ENCODE peak calls at places on chromosomes 3 and 15, in four cellular contexts. S, Y, E and Z are unnamed samples.
A peak's percentile ranks its signal among the peaks of the same experiment; 100 is the strongest.

GRCh38 chr3:73622135-73622534 is 2.6 kb downstream of the PDZRN3 start:
- DNase-seq in S (no peak), Y (peak; percentile 78), E (peak; percentile 11), Z (no peak)

GRCh38 chr15:78405336-78405924 is 32.6 kb upstream of the IREB2 start:
- DNase-seq in S (no peak), Y (no peak), E (no peak), Z (no peak)

GRCh38 chr3:141323936-141324704 is 44.2 kb upstream of the ZBTB38 start:
- DNase-seq in S (no peak), Y (no peak), E (no peak), Z (no peak)

GRCh38 chr15:98740295-98740694 is 92.0 kb downstream of the IGF1R start:
- DNase-seq in S (no peak), Y (no peak), E (no peak), Z (no peak)

GRCh38 chr3:162332344-162332743 is 835.7 kb downstream of the OTOL1 start:
- DNase-seq in S (no peak), Y (no peak), E (no peak), Z (no peak)

GRCh38 chr3:14477311-14477935 is 62.7 kb downstream of the GRIP2 start:
- DNase-seq in S (no peak), Y (no peak), E (no peak), Z (no peak)

GRCh38 chr3:89223188-89223587 is 115.8 kb downstream of the EPHA3 start:
- DNase-seq in S (no peak), Y (no peak), E (no peak), Z (no peak)

GRCh38 chr3:183295211-183295610 is 42.2 kb downstream of the B3GNT5 start:
- DNase-seq in S (peak; percentile 61), Y (no peak), E (no peak), Z (peak; percentile 72)

GRCh38 chr15:25242166-25242879 is 196.5 kb downstream of the UBE3A start:
- DNase-seq in S (no peak), Y (no peak), E (peak; percentile 1), Z (no peak)

DNA sequence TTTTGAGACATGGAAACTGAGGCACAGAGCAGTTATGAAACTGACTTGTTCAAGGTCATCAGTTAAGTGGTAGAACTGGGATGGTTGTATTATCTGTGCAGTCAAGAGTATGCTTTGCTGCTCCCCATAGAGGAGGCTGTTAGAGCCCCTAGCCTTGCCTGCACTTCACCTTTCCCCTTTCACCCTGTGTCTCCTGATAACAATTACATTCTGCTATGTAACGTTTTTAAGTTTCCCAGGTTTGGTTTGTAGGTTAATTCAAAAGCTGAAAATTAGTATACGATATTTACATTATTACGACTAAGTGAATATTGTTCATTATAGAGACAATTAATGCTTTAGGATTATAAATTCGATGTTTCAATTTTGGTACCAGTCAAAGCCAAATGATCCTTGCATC is 89.9 kb downstream of the ECT2 start:
- DNase-seq in S (no peak), Y (no peak), E (no peak), Z (no peak)
- TF ChIP-seq CTCF in S (no peak), Y (no peak), E (no peak), Z (no peak)

GRCh38 chr15:69084404-69085030 is 70.0 kb downstream of the NOX5 start:
- DNase-seq in S (no peak), Y (no peak), E (no peak), Z (no peak)

GRCh38 chr15:69086427-69087205 is 72.1 kb downstream of the NOX5 start:
- DNase-seq in S (no peak), Y (no peak), E (no peak), Z (no peak)

GRCh38 chr15:69088300-69088965 is 72.0 kb upstream of the GLCE start:
- DNase-seq in S (no peak), Y (no peak), E (no peak), Z (no peak)

GRCh38 chr15:69087581-69087980 is 72.9 kb upstream of the GLCE start:
- DNase-seq in S (no peak), Y (no peak), E (no peak), Z (no peak)

DNA sequence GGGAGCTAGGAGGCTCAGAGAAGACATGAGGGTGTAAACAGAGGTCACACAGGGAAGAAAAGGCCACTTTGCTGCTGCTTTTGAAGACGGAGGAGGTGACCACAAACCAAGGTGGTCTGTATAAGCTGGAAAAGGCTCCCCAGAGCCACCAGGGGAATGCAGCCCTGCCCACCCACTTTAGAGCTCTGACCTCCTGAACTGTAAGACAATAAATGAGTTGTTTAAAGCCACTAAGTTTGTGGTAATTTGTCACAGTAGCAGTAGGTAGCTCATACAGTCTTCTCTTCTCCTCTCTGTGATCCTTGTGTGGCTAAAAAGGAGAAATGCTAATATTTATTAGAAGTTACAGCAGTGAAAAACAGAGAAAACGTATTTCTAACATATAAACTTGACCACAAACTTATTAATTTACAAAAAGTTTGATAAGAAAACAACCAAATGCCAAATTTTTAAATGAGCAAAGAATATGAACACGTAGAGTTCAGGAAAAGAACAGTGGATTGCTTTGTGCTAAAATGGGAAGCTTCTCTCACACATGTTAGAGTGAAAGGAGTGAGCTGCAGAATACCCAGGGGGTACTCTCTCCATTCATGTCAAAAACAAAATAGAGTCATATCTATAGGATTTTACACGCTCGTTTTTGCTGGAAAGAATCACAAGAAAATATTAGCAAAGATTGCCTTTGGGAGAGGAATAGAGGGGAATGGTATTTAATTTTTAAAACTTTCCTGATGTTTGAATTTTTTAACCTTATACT is 71.0 kb downstream of the NOX5 start:
- DNase-seq in S (no peak), Y (no peak), E (no peak), Z (no peak)
- TF ChIP-seq CTCF in S (no peak), Y (no peak), E (no peak), Z (no peak)

DNA sequence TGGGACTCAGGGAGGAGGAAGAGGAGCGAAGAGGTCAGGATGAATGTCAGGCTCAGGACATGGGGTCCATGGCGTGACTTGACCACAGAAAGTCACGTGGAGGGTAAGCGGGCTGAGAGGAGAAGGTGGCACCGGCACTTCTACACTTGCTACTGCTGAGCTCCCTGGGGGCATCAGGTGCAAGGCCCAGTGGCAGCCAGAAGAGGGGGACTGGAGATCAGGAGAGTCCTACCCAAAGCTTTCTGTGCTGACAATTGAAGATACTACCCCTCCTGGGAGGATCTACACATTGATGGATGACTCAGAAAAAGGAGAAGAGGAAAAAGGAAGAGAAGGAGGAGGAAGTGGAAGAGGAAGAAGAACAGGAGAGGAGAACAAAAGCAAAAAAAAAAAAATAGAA is 41.3 kb downstream of the MYO5C start:
- DNase-seq in S (no peak), Y (no peak), E (peak; percentile 17), Z (no peak)
- TF ChIP-seq CTCF in S (no peak), Y (no peak), E (peak; percentile 39), Z (no peak)

GRCh38 chr3:157347577-157348303 is 88.9 kb upstream of the PTX3 start:
- DNase-seq in S (no peak), Y (no peak), E (peak; percentile 10), Z (no peak)
- TF ChIP-seq CTCF in S (peak; percentile 12), Y (peak; percentile 26), E (peak; percentile 56), Z (peak; percentile 41)

GRCh38 chr3:39467394-39468107 is at the start of gene MOBP:
- DNase-seq in S (no peak), Y (no peak), E (no peak), Z (no peak)

GRCh38 chr3:39469258-39469657 is 1.8 kb downstream of the MOBP start:
- DNase-seq in S (no peak), Y (no peak), E (no peak), Z (no peak)

GRCh38 chr3:39466988-39467387 is 492 bp upstream of the MOBP start:
- DNase-seq in S (no peak), Y (no peak), E (no peak), Z (no peak)

GRCh38 chr3:39469945-39470344 is 2.5 kb downstream of the MOBP start:
- DNase-seq in S (no peak), Y (no peak), E (no peak), Z (no peak)

GRCh38 chr3:39468108-39468436 is 592 bp downstream of the MOBP start:
- DNase-seq in S (no peak), Y (no peak), E (no peak), Z (no peak)
- TF ChIP-seq CTCF in S (no peak), Y (no peak), E (no peak), Z (no peak)

DNA sequence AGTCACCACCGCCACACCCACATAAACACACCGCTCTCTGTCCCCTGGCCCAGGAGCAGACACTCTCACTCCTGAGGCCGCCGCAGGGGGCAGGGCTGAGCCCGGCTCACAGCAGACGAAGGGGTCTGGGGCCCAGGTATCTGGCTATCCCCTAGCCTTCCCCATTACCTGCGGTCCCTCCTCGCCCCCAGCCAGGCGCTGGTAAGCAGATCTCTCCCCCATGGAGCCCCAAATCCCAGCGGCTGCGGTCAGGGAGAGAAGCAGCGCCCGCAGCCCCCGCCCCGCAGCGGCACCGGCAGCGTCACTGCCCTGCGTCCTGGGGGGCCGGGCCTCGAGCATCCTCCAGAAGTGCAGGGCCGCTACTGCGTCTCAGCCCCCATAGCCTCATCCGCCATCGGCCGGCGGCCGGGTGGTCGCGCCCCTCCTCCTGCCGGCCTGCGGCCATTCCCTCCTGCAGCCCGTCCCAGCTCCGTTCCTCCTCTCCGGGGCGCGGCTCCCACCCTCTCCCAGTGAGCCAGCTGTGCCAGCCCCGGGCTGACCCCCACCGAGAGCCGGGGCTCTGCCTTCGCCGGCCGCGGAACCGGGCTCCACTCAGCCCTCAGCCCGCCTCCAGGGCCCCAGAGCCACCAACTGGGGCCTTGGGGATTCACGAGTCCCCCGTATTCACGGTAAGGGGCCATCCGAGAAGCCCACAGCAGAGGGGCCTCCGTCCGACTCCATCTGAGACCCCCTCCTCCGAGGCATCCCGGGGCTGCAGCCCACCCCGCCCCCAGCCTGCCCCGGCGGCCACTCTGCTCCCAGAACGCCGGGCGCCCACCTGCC is 13.1 kb downstream of the TNK2 start:
- DNase-seq in S (no peak), Y (peak; percentile 41), E (peak; percentile 45), Z (no peak)
- TF ChIP-seq CTCF in S (peak; percentile 47), Y (no peak), E (peak; percentile 52), Z (peak; percentile 38)

GRCh38 chr15:63504979-63505841 is 817 bp downstream of the USP3 start:
- DNase-seq in S (no peak), Y (peak; percentile 42), E (peak; percentile 62), Z (no peak)
- TF ChIP-seq CTCF in S (peak; percentile 8), Y (no peak), E (peak; percentile 16), Z (peak; percentile 13)